ENCODE peak calls at places on chromosomes 1 and 21, in eight cellular contexts. One of them, this sample, is unnamed.

GRCh38 chr1:227774721-227775665 is 39.8 kb downstream of the SNAP47 start:
- DNase-seq in T-helper 1 cell: no peak
- DNase-seq in MCF 10A: no peak
- DNase-seq in AG09309: no peak
- DNase-seq in left ventricle myocardium superior: no peak
- DNase-seq in upper lobe of right lung: peak
- DNase-seq in cardiac fibroblast: peak
- DNase-seq in activated CD8-positive, alpha-beta T cell treated with anti-CD3 and anti-CD28 coated beads for 36 hours: no peak
- DNase-seq in this sample: no peak

GRCh38 chr1:184051138-184051484 is 419 bp upstream of the TSEN15 start:
- DNase-seq in AG09309: no peak
- DNase-seq in MCF 10A: no peak
- DNase-seq in cardiac fibroblast: no peak
- DNase-seq in left ventricle myocardium superior: no peak
- DNase-seq in activated CD8-positive, alpha-beta T cell treated with anti-CD3 and anti-CD28 coated beads for 36 hours: no peak
- DNase-seq in upper lobe of right lung: no peak
- DNase-seq in T-helper 1 cell: no peak
- DNase-seq in this sample: no peak

GRCh38 chr1:46254668-46255067 is 7.1 kb downstream of the RAD54L start:
- DNase-seq in activated CD8-positive, alpha-beta T cell treated with anti-CD3 and anti-CD28 coated beads for 36 hours: no peak
- DNase-seq in MCF 10A: no peak
- DNase-seq in cardiac fibroblast: no peak
- DNase-seq in T-helper 1 cell: no peak
- DNase-seq in AG09309: no peak
- DNase-seq in upper lobe of right lung: no peak
- DNase-seq in left ventricle myocardium superior: no peak
- DNase-seq in this sample: no peak

GRCh38 chr1:233904979-233905415 is 521 bp downstream of the SLC35F3 start:
- DNase-seq in T-helper 1 cell: no peak
- DNase-seq in left ventricle myocardium superior: no peak
- DNase-seq in AG09309: no peak
- DNase-seq in cardiac fibroblast: no peak
- DNase-seq in upper lobe of right lung: peak
- DNase-seq in MCF 10A: peak
- DNase-seq in activated CD8-positive, alpha-beta T cell treated with anti-CD3 and anti-CD28 coated beads for 36 hours: no peak
- DNase-seq in this sample: no peak

GRCh38 chr1:237792149-237792548 is 98.6 kb downstream of the ZP4 start:
- DNase-seq in T-helper 1 cell: no peak
- DNase-seq in left ventricle myocardium superior: no peak
- DNase-seq in AG09309: no peak
- DNase-seq in MCF 10A: no peak
- DNase-seq in activated CD8-positive, alpha-beta T cell treated with anti-CD3 and anti-CD28 coated beads for 36 hours: no peak
- DNase-seq in upper lobe of right lung: no peak
- DNase-seq in cardiac fibroblast: no peak
- DNase-seq in this sample: no peak

GRCh38 chr1:238252033-238252802 is 361.5 kb upstream of the ZP4 start:
- DNase-seq in AG09309: no peak
- DNase-seq in activated CD8-positive, alpha-beta T cell treated with anti-CD3 and anti-CD28 coated beads for 36 hours: peak
- DNase-seq in MCF 10A: peak
- DNase-seq in T-helper 1 cell: no peak
- DNase-seq in left ventricle myocardium superior: peak
- DNase-seq in upper lobe of right lung: no peak
- DNase-seq in cardiac fibroblast: peak
- DNase-seq in this sample: no peak

GRCh38 chr1:119968068-119968492 is 71.8 kb upstream of the ADAM30 start:
- DNase-seq in left ventricle myocardium superior: peak
- DNase-seq in cardiac fibroblast: peak
- DNase-seq in AG09309: no peak
- DNase-seq in MCF 10A: peak
- DNase-seq in upper lobe of right lung: peak
- DNase-seq in activated CD8-positive, alpha-beta T cell treated with anti-CD3 and anti-CD28 coated beads for 36 hours: peak
- DNase-seq in T-helper 1 cell: peak
- DNase-seq in this sample: no peak

GRCh38 chr1:37609002-37609401 is 13.3 kb upstream of the GNL2 start:
- DNase-seq in left ventricle myocardium superior: no peak
- DNase-seq in upper lobe of right lung: no peak
- DNase-seq in activated CD8-positive, alpha-beta T cell treated with anti-CD3 and anti-CD28 coated beads for 36 hours: no peak
- DNase-seq in MCF 10A: no peak
- DNase-seq in T-helper 1 cell: no peak
- DNase-seq in cardiac fibroblast: no peak
- DNase-seq in AG09309: no peak
- DNase-seq in this sample: no peak

GRCh38 chr21:17901458-17902092 is 82.4 kb upstream of the C21orf91 start:
- DNase-seq in activated CD8-positive, alpha-beta T cell treated with anti-CD3 and anti-CD28 coated beads for 36 hours: no peak
- DNase-seq in cardiac fibroblast: no peak
- DNase-seq in AG09309: no peak
- DNase-seq in upper lobe of right lung: no peak
- DNase-seq in MCF 10A: no peak
- DNase-seq in left ventricle myocardium superior: no peak
- DNase-seq in T-helper 1 cell: no peak
- DNase-seq in this sample: no peak

GRCh38 chr1:246798606-246799496 is 74.6 kb downstream of the SCCPDH start:
- DNase-seq in left ventricle myocardium superior: peak
- DNase-seq in cardiac fibroblast: no peak
- DNase-seq in AG09309: no peak
- DNase-seq in T-helper 1 cell: no peak
- DNase-seq in MCF 10A: no peak
- DNase-seq in upper lobe of right lung: no peak
- DNase-seq in activated CD8-positive, alpha-beta T cell treated with anti-CD3 and anti-CD28 coated beads for 36 hours: no peak
- DNase-seq in this sample: no peak

GRCh38 chr1:61782771-61783170 is 40.5 kb downstream of the PATJ start:
- DNase-seq in MCF 10A: no peak
- DNase-seq in left ventricle myocardium superior: no peak
- DNase-seq in AG09309: no peak
- DNase-seq in T-helper 1 cell: peak
- DNase-seq in upper lobe of right lung: no peak
- DNase-seq in activated CD8-positive, alpha-beta T cell treated with anti-CD3 and anti-CD28 coated beads for 36 hours: peak
- DNase-seq in cardiac fibroblast: no peak
- DNase-seq in this sample: no peak

GRCh38 chr1:114828251-114828650 is 26.4 kb upstream of the SYCP1 start:
- DNase-seq in left ventricle myocardium superior: no peak
- DNase-seq in AG09309: no peak
- DNase-seq in T-helper 1 cell: no peak
- DNase-seq in MCF 10A: peak
- DNase-seq in upper lobe of right lung: no peak
- DNase-seq in activated CD8-positive, alpha-beta T cell treated with anti-CD3 and anti-CD28 coated beads for 36 hours: no peak
- DNase-seq in cardiac fibroblast: no peak
- DNase-seq in this sample: peak

GRCh38 chr1:8031176-8031785 is 5.2 kb upstream of the ERRFI1 start:
- DNase-seq in MCF 10A: peak
- DNase-seq in left ventricle myocardium superior: no peak
- DNase-seq in cardiac fibroblast: peak
- DNase-seq in upper lobe of right lung: no peak
- DNase-seq in T-helper 1 cell: no peak
- DNase-seq in activated CD8-positive, alpha-beta T cell treated with anti-CD3 and anti-CD28 coated beads for 36 hours: peak
- DNase-seq in AG09309: no peak
- DNase-seq in this sample: no peak

GRCh38 chr1:235902638-235903542 is 36.2 kb upstream of the LYST start:
- DNase-seq in T-helper 1 cell: no peak
- DNase-seq in AG09309: peak
- DNase-seq in left ventricle myocardium superior: no peak
- DNase-seq in MCF 10A: peak
- DNase-seq in cardiac fibroblast: no peak
- DNase-seq in activated CD8-positive, alpha-beta T cell treated with anti-CD3 and anti-CD28 coated beads for 36 hours: no peak
- DNase-seq in upper lobe of right lung: peak
- DNase-seq in this sample: no peak

GRCh38 chr1:11873395-11873794 is 14.7 kb upstream of the NPPB start:
- DNase-seq in left ventricle myocardium superior: no peak
- DNase-seq in AG09309: no peak
- DNase-seq in upper lobe of right lung: no peak
- DNase-seq in activated CD8-positive, alpha-beta T cell treated with anti-CD3 and anti-CD28 coated beads for 36 hours: no peak
- DNase-seq in T-helper 1 cell: no peak
- DNase-seq in MCF 10A: no peak
- DNase-seq in cardiac fibroblast: no peak
- DNase-seq in this sample: no peak

GRCh38 chr1:204261746-204262505 is 48.1 kb upstream of the GOLT1A start:
- DNase-seq in MCF 10A: peak
- DNase-seq in upper lobe of right lung: no peak
- DNase-seq in left ventricle myocardium superior: no peak
- DNase-seq in T-helper 1 cell: no peak
- DNase-seq in activated CD8-positive, alpha-beta T cell treated with anti-CD3 and anti-CD28 coated beads for 36 hours: no peak
- DNase-seq in AG09309: peak
- DNase-seq in cardiac fibroblast: peak
- DNase-seq in this sample: no peak

GRCh38 chr1:156452863-156453262 is 47.7 kb downstream of the MEF2D start:
- DNase-seq in MCF 10A: no peak
- DNase-seq in T-helper 1 cell: no peak
- DNase-seq in activated CD8-positive, alpha-beta T cell treated with anti-CD3 and anti-CD28 coated beads for 36 hours: no peak
- DNase-seq in AG09309: no peak
- DNase-seq in left ventricle myocardium superior: no peak
- DNase-seq in cardiac fibroblast: no peak
- DNase-seq in upper lobe of right lung: no peak
- DNase-seq in this sample: no peak

GRCh38 chr1:109788695-109789521 is 25.2 kb upstream of the EPS8L3 start:
- DNase-seq in AG09309: no peak
- DNase-seq in upper lobe of right lung: peak
- DNase-seq in T-helper 1 cell: no peak
- DNase-seq in MCF 10A: no peak
- DNase-seq in activated CD8-positive, alpha-beta T cell treated with anti-CD3 and anti-CD28 coated beads for 36 hours: peak
- DNase-seq in left ventricle myocardium superior: no peak
- DNase-seq in cardiac fibroblast: peak
- DNase-seq in this sample: no peak

GRCh38 chr1:235366286-235366685 is 941 bp upstream of the TBCE start:
- DNase-seq in left ventricle myocardium superior: no peak
- DNase-seq in activated CD8-positive, alpha-beta T cell treated with anti-CD3 and anti-CD28 coated beads for 36 hours: peak
- DNase-seq in MCF 10A: no peak
- DNase-seq in AG09309: no peak
- DNase-seq in cardiac fibroblast: no peak
- DNase-seq in T-helper 1 cell: no peak
- DNase-seq in upper lobe of right lung: no peak
- DNase-seq in this sample: no peak

GRCh38 chr1:109357673-109358072 is 40.0 kb downstream of the SORT1 start:
- DNase-seq in left ventricle myocardium superior: no peak
- DNase-seq in activated CD8-positive, alpha-beta T cell treated with anti-CD3 and anti-CD28 coated beads for 36 hours: no peak
- DNase-seq in T-helper 1 cell: no peak
- DNase-seq in upper lobe of right lung: no peak
- DNase-seq in AG09309: no peak
- DNase-seq in cardiac fibroblast: peak
- DNase-seq in MCF 10A: no peak
- DNase-seq in this sample: no peak

GRCh38 chr1:58704616-58705021 is 4.8 kb upstream of the MYSM1 start:
- DNase-seq in cardiac fibroblast: no peak
- DNase-seq in upper lobe of right lung: no peak
- DNase-seq in activated CD8-positive, alpha-beta T cell treated with anti-CD3 and anti-CD28 coated beads for 36 hours: no peak
- DNase-seq in left ventricle myocardium superior: no peak
- DNase-seq in T-helper 1 cell: no peak
- DNase-seq in AG09309: no peak
- DNase-seq in MCF 10A: no peak
- DNase-seq in this sample: no peak

GRCh38 chr1:91622586-91622985 is 121.9 kb downstream of the CDC7 start:
- DNase-seq in cardiac fibroblast: peak
- DNase-seq in MCF 10A: no peak
- DNase-seq in left ventricle myocardium superior: peak
- DNase-seq in upper lobe of right lung: no peak
- DNase-seq in T-helper 1 cell: no peak
- DNase-seq in activated CD8-positive, alpha-beta T cell treated with anti-CD3 and anti-CD28 coated beads for 36 hours: no peak
- DNase-seq in AG09309: no peak
- DNase-seq in this sample: no peak

GRCh38 chr1:175303308-175303707 is 110.7 kb upstream of the KIAA0040 start:
- DNase-seq in MCF 10A: no peak
- DNase-seq in upper lobe of right lung: no peak
- DNase-seq in T-helper 1 cell: no peak
- DNase-seq in AG09309: no peak
- DNase-seq in cardiac fibroblast: no peak
- DNase-seq in left ventricle myocardium superior: no peak
- DNase-seq in activated CD8-positive, alpha-beta T cell treated with anti-CD3 and anti-CD28 coated beads for 36 hours: no peak
- DNase-seq in this sample: no peak

GRCh38 chr1:205797122-205797521 is 15.9 kb downstream of the SLC41A1 start:
- DNase-seq in upper lobe of right lung: no peak
- DNase-seq in left ventricle myocardium superior: no peak
- DNase-seq in cardiac fibroblast: no peak
- DNase-seq in AG09309: no peak
- DNase-seq in MCF 10A: no peak
- DNase-seq in T-helper 1 cell: no peak
- DNase-seq in activated CD8-positive, alpha-beta T cell treated with anti-CD3 and anti-CD28 coated beads for 36 hours: no peak
- DNase-seq in this sample: no peak

GRCh38 chr1:207050428-207050767 is 610 bp downstream of the YOD1 start:
- DNase-seq in MCF 10A: no peak
- DNase-seq in upper lobe of right lung: no peak
- DNase-seq in left ventricle myocardium superior: no peak
- DNase-seq in cardiac fibroblast: no peak
- DNase-seq in AG09309: no peak
- DNase-seq in activated CD8-positive, alpha-beta T cell treated with anti-CD3 and anti-CD28 coated beads for 36 hours: peak
- DNase-seq in T-helper 1 cell: no peak
- DNase-seq in this sample: no peak

GRCh38 chr1:152182431-152182830 is 23.4 kb upstream of the RPTN start:
- DNase-seq in cardiac fibroblast: peak
- DNase-seq in T-helper 1 cell: no peak
- DNase-seq in activated CD8-positive, alpha-beta T cell treated with anti-CD3 and anti-CD28 coated beads for 36 hours: peak
- DNase-seq in MCF 10A: peak
- DNase-seq in left ventricle myocardium superior: no peak
- DNase-seq in upper lobe of right lung: no peak
- DNase-seq in AG09309: no peak
- DNase-seq in this sample: no peak

GRCh38 chr21:29347274-29347681 is 48.6 kb downstream of the BACH1 start:
- DNase-seq in left ventricle myocardium superior: no peak
- DNase-seq in upper lobe of right lung: no peak
- DNase-seq in MCF 10A: no peak
- DNase-seq in T-helper 1 cell: no peak
- DNase-seq in cardiac fibroblast: peak
- DNase-seq in AG09309: no peak
- DNase-seq in activated CD8-positive, alpha-beta T cell treated with anti-CD3 and anti-CD28 coated beads for 36 hours: no peak
- DNase-seq in this sample: no peak

This sample was measured in keratinocyte.